ENCODE peak calls at places on chromosomes 12 and 14, in eight cellular contexts. One of them, this sample, is unnamed.

GRCh38 chr12:30813741-30814687 is 59.3 kb upstream of the CAPRIN2 start:
- DNase-seq in neural progenitor cell: no peak
- DNase-seq in upper lobe of right lung: no peak
- DNase-seq in tibial nerve: no peak
- DNase-seq in WERI-Rb-1: no peak
- DNase-seq in adrenal gland: no peak
- DNase-seq in SK-N-MC: no peak
- DNase-seq in heart left ventricle: no peak
- DNase-seq in this sample: no peak

GRCh38 chr12:104505095-104505819 is 48.5 kb downstream of the CHST11 start:
- DNase-seq in neural progenitor cell: no peak
- DNase-seq in upper lobe of right lung: no peak
- DNase-seq in tibial nerve: no peak
- DNase-seq in WERI-Rb-1: no peak
- DNase-seq in adrenal gland: no peak
- DNase-seq in SK-N-MC: no peak
- DNase-seq in heart left ventricle: no peak
- DNase-seq in this sample: no peak

GRCh38 chr12:12887471-12887870 is 3.9 kb upstream of the GPRC5A start:
- DNase-seq in neural progenitor cell: no peak
- DNase-seq in upper lobe of right lung: no peak
- DNase-seq in tibial nerve: no peak
- DNase-seq in WERI-Rb-1: no peak
- DNase-seq in adrenal gland: no peak
- DNase-seq in SK-N-MC: no peak
- DNase-seq in heart left ventricle: no peak
- DNase-seq in this sample: no peak

GRCh38 chr14:34030864-34031263 is 80.0 kb upstream of the EGLN3 start:
- DNase-seq in neural progenitor cell: no peak
- DNase-seq in upper lobe of right lung: no peak
- DNase-seq in tibial nerve: peak; percentile 33
- DNase-seq in WERI-Rb-1: no peak
- DNase-seq in adrenal gland: no peak
- DNase-seq in SK-N-MC: no peak
- DNase-seq in heart left ventricle: no peak
- DNase-seq in this sample: no peak

GRCh38 chr14:92880851-92881250 is 42.1 kb upstream of the CHGA start:
- DNase-seq in neural progenitor cell: peak; percentile 69
- DNase-seq in upper lobe of right lung: no peak
- DNase-seq in tibial nerve: no peak
- DNase-seq in WERI-Rb-1: peak; percentile 63
- DNase-seq in adrenal gland: peak; percentile 9
- DNase-seq in SK-N-MC: peak; percentile 14
- DNase-seq in heart left ventricle: no peak
- DNase-seq in this sample: no peak

GRCh38 chr14:100410056-100410565 is 87.0 kb downstream of the SLC25A47 start:
- DNase-seq in neural progenitor cell: peak; percentile 49
- DNase-seq in upper lobe of right lung: no peak
- DNase-seq in tibial nerve: no peak
- DNase-seq in WERI-Rb-1: no peak
- DNase-seq in adrenal gland: no peak
- DNase-seq in SK-N-MC: no peak
- DNase-seq in heart left ventricle: no peak
- DNase-seq in this sample: no peak

GRCh38 chr12:5258498-5258897 is 173.4 kb upstream of the NTF3 start:
- DNase-seq in neural progenitor cell: no peak
- DNase-seq in upper lobe of right lung: no peak
- DNase-seq in tibial nerve: peak; percentile 29
- DNase-seq in WERI-Rb-1: no peak
- DNase-seq in adrenal gland: no peak
- DNase-seq in SK-N-MC: no peak
- DNase-seq in heart left ventricle: no peak
- DNase-seq in this sample: no peak

GRCh38 chr12:116861331-116861730 is 19.9 kb downstream of the HRK start:
- DNase-seq in neural progenitor cell: peak; percentile 34
- DNase-seq in upper lobe of right lung: no peak
- DNase-seq in tibial nerve: no peak
- DNase-seq in WERI-Rb-1: no peak
- DNase-seq in adrenal gland: peak; percentile 13
- DNase-seq in SK-N-MC: no peak
- DNase-seq in heart left ventricle: peak; percentile 72
- DNase-seq in this sample: no peak

GRCh38 chr14:97432586-97432985 is 635.4 kb downstream of the VRK1 start:
- DNase-seq in neural progenitor cell: no peak
- DNase-seq in upper lobe of right lung: no peak
- DNase-seq in tibial nerve: no peak
- DNase-seq in WERI-Rb-1: no peak
- DNase-seq in adrenal gland: no peak
- DNase-seq in SK-N-MC: no peak
- DNase-seq in heart left ventricle: no peak
- DNase-seq in this sample: no peak

GRCh38 chr14:19947413-19948090 is 16.8 kb downstream of the OR4K1 start:
- DNase-seq in neural progenitor cell: no peak
- DNase-seq in upper lobe of right lung: no peak
- DNase-seq in tibial nerve: no peak
- DNase-seq in WERI-Rb-1: no peak
- DNase-seq in adrenal gland: no peak
- DNase-seq in SK-N-MC: no peak
- DNase-seq in heart left ventricle: no peak
- DNase-seq in this sample: no peak

DNA sequence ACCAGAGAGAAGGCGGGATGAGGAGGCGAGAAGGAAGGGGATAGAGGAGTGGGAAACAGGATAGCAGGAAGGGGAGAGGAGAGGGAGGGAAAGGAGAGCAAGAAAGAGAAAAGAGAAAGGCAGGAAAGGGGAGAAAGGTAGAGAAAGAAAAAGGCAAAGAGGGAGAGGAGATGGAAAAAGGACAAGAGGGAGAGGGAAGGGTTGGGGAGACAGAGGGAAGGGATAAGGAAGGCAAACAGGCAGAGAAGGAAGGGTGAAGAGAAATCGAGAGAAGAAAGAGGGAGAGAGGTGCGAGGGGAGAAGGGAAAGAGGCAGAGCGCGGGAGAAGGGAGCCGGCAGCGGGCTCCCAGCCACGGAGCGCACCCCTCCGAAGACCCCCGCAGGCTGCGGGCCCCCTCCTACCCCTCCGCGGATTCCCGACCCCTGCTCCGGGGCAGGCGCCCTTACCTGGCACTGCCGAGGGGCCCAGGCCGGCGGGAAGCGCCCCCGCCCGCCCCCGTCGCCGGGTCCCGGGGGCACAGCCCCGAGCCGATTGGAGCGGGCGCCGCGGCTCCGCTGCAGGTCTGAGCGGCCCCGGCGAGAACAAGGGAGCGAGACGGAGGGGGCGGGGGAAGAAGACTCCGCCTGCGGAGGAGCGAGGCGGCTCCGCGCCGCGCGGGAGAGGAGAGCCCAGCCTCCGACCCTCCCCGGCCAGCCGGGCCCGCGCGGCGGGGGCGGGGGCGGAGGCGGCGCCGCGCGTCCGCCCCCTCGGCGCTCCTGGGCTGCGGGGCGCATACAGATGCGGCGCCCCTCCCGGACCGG is at the start of gene CDH24:
- DNase-seq in neural progenitor cell: peak; percentile 94
- DNase-seq in upper lobe of right lung: peak; percentile 85
- DNase-seq in tibial nerve: peak; percentile 48
- DNase-seq in WERI-Rb-1: peak; percentile 81
- DNase-seq in adrenal gland: peak; percentile 77
- DNase-seq in SK-N-MC: no peak
- DNase-seq in heart left ventricle: peak; percentile 89
- DNase-seq in this sample: peak; percentile 82
- H3K4me3 ChIP-seq in neural progenitor cell: peak within 1 kb of the TSS; percentile 92
- H3K4me3 ChIP-seq in upper lobe of right lung: peak within 1 kb of the TSS; percentile 69
- H3K4me3 ChIP-seq in tibial nerve: peak within 1 kb of the TSS; percentile 52
- H3K4me3 ChIP-seq in WERI-Rb-1: peak within 1 kb of the TSS; percentile 76
- H3K4me3 ChIP-seq in adrenal gland: peak within 1 kb of the TSS; percentile 90
- H3K4me3 ChIP-seq in SK-N-MC: peak within 1 kb of the TSS; percentile 87
- H3K4me3 ChIP-seq in heart left ventricle: peak within 1 kb of the TSS; percentile 84
- H3K4me3 ChIP-seq in this sample: no peak within 1 kb of the TSS

GRCh38 chr14:49622022-49622607 is 1.5 kb downstream of the MGAT2 start:
- DNase-seq in neural progenitor cell: no peak
- DNase-seq in upper lobe of right lung: no peak
- DNase-seq in tibial nerve: no peak
- DNase-seq in WERI-Rb-1: no peak
- DNase-seq in adrenal gland: no peak
- DNase-seq in SK-N-MC: no peak
- DNase-seq in heart left ventricle: no peak
- DNase-seq in this sample: no peak
- H3K4me3 ChIP-seq in neural progenitor cell: peak overlapping the region; percentile 72
- H3K4me3 ChIP-seq in upper lobe of right lung: peak overlapping the region; percentile 90
- H3K4me3 ChIP-seq in tibial nerve: peak overlapping the region; percentile 83
- H3K4me3 ChIP-seq in WERI-Rb-1: peak overlapping the region; percentile 94
- H3K4me3 ChIP-seq in adrenal gland: peak overlapping the region; percentile 65
- H3K4me3 ChIP-seq in SK-N-MC: peak overlapping the region; percentile 92
- H3K4me3 ChIP-seq in heart left ventricle: peak overlapping the region; percentile 74
- H3K4me3 ChIP-seq in this sample: no peak overlapping the region

DNA sequence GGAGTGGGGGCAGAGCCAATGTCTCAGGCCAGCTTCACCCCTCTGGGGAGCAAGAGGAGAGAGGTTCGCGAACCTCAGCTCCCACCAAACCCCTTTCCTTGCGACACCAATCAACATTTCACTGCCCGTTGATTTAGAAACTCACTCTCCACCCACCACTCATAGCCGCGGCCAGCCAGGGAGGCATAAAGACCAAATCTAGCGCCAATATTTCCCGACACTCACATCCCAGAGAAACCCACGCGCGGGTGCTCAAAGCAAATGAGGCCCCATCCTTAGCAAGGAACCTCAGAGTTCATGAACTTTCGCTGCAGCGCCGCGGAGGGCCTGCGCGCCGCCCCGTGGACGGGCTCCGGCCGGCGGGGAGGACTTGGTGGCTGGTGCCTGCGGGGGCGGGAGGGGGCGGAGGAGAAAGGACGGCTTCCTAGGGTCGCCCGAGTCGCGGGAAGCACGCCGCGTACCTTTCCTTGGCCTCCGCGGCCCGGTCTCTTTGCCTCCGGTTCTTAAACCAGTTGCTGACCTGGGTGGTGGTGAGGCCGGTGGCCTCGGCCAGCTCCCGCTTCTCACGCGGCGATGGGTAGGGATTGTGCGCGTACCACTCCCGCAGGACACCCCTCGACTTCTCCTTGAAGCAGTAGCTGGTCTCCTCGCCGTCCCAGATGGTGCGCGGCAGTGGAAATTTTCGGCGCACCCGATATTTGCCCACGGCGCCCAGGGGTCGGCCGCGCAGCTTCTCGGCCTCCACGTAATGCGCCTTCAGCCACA is 926 bp downstream of the SIX1 start:
- DNase-seq in neural progenitor cell: peak; percentile 55
- DNase-seq in upper lobe of right lung: no peak
- DNase-seq in tibial nerve: no peak
- DNase-seq in WERI-Rb-1: peak; percentile 44
- DNase-seq in adrenal gland: no peak
- DNase-seq in SK-N-MC: no peak
- DNase-seq in heart left ventricle: no peak
- DNase-seq in this sample: no peak
- H3K4me3 ChIP-seq in neural progenitor cell: peak overlapping the region; percentile 43
- H3K4me3 ChIP-seq in upper lobe of right lung: peak overlapping the region; percentile 51
- H3K4me3 ChIP-seq in tibial nerve: peak overlapping the region; percentile 57
- H3K4me3 ChIP-seq in WERI-Rb-1: peak overlapping the region; percentile 61
- H3K4me3 ChIP-seq in adrenal gland: peak overlapping the region; percentile 78
- H3K4me3 ChIP-seq in SK-N-MC: peak overlapping the region; percentile 80
- H3K4me3 ChIP-seq in heart left ventricle: peak overlapping the region; percentile 57
- H3K4me3 ChIP-seq in this sample: peak overlapping the region; percentile 24

GRCh38 chr14:91834571-91834970 is 32.8 kb downstream of the TC2N start:
- DNase-seq in neural progenitor cell: peak; percentile 14
- DNase-seq in upper lobe of right lung: no peak
- DNase-seq in tibial nerve: no peak
- DNase-seq in WERI-Rb-1: no peak
- DNase-seq in adrenal gland: no peak
- DNase-seq in SK-N-MC: no peak
- DNase-seq in heart left ventricle: no peak
- DNase-seq in this sample: no peak
- H3K4me3 ChIP-seq in neural progenitor cell: no peak overlapping the region
- H3K4me3 ChIP-seq in upper lobe of right lung: peak overlapping the region; percentile 68
- H3K4me3 ChIP-seq in tibial nerve: no peak overlapping the region
- H3K4me3 ChIP-seq in WERI-Rb-1: no peak overlapping the region
- H3K4me3 ChIP-seq in adrenal gland: no peak overlapping the region
- H3K4me3 ChIP-seq in SK-N-MC: no peak overlapping the region
- H3K4me3 ChIP-seq in heart left ventricle: no peak overlapping the region
- H3K4me3 ChIP-seq in this sample: no peak overlapping the region

DNA sequence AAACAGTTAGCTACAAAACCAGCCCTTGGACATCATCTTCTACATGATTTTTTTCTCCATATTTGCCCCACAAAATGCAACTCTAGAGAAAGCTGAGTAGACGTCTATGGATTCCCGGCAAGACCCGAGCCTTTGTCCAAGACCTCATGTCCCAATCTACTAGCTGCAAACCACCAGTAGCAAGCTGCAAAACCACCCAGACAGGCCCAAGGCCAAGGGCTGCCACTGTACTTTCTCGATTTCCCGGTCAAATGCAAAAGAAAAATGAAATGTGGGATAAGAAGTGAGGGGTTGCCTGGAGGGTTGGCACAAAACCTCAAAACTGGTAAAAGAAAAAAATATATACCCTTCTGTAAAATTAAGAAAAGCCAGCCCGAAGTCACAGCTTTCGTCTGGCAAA is 2.9 kb upstream of the SIX6 start:
- DNase-seq in neural progenitor cell: no peak
- DNase-seq in upper lobe of right lung: no peak
- DNase-seq in tibial nerve: no peak
- DNase-seq in WERI-Rb-1: no peak
- DNase-seq in adrenal gland: no peak
- DNase-seq in SK-N-MC: no peak
- DNase-seq in heart left ventricle: no peak
- DNase-seq in this sample: no peak
- H3K4me3 ChIP-seq in neural progenitor cell: no peak overlapping the region
- H3K4me3 ChIP-seq in upper lobe of right lung: no peak overlapping the region
- H3K4me3 ChIP-seq in tibial nerve: no peak overlapping the region
- H3K4me3 ChIP-seq in WERI-Rb-1: no peak overlapping the region
- H3K4me3 ChIP-seq in adrenal gland: no peak overlapping the region
- H3K4me3 ChIP-seq in SK-N-MC: peak overlapping the region; percentile 38
- H3K4me3 ChIP-seq in heart left ventricle: no peak overlapping the region
- H3K4me3 ChIP-seq in this sample: no peak overlapping the region

GRCh38 chr12:123149828-123150272 is 1.0 kb downstream of the PITPNM2 start:
- DNase-seq in neural progenitor cell: peak; percentile 15
- DNase-seq in upper lobe of right lung: no peak
- DNase-seq in tibial nerve: no peak
- DNase-seq in WERI-Rb-1: no peak
- DNase-seq in adrenal gland: no peak
- DNase-seq in SK-N-MC: no peak
- DNase-seq in heart left ventricle: no peak
- DNase-seq in this sample: peak; percentile 23
- H3K4me3 ChIP-seq in neural progenitor cell: peak overlapping the region; percentile 69
- H3K4me3 ChIP-seq in upper lobe of right lung: peak overlapping the region; percentile 67
- H3K4me3 ChIP-seq in tibial nerve: peak overlapping the region; percentile 75
- H3K4me3 ChIP-seq in WERI-Rb-1: peak overlapping the region; percentile 56
- H3K4me3 ChIP-seq in adrenal gland: peak overlapping the region; percentile 72
- H3K4me3 ChIP-seq in SK-N-MC: peak overlapping the region; percentile 78
- H3K4me3 ChIP-seq in heart left ventricle: peak overlapping the region; percentile 72
- H3K4me3 ChIP-seq in this sample: no peak overlapping the region

GRCh38 chr12:50620975-50621360 is 116.2 kb downstream of the DIP2B start:
- DNase-seq in neural progenitor cell: no peak
- DNase-seq in upper lobe of right lung: no peak
- DNase-seq in tibial nerve: no peak
- DNase-seq in WERI-Rb-1: no peak
- DNase-seq in adrenal gland: no peak
- DNase-seq in SK-N-MC: no peak
- DNase-seq in heart left ventricle: no peak
- DNase-seq in this sample: no peak
- H3K4me3 ChIP-seq in neural progenitor cell: peak overlapping the region; percentile 29
- H3K4me3 ChIP-seq in upper lobe of right lung: no peak overlapping the region
- H3K4me3 ChIP-seq in tibial nerve: no peak overlapping the region
- H3K4me3 ChIP-seq in WERI-Rb-1: no peak overlapping the region
- H3K4me3 ChIP-seq in adrenal gland: no peak overlapping the region
- H3K4me3 ChIP-seq in SK-N-MC: no peak overlapping the region
- H3K4me3 ChIP-seq in heart left ventricle: no peak overlapping the region
- H3K4me3 ChIP-seq in this sample: no peak overlapping the region